ENCODE peak calls at places on chromosomes 7 and 10, in seven cellular contexts. One of them, this sample, is unnamed.

GRCh38 chr7:149284343-149284742 is 22.3 kb downstream of the ZNF783 start:
- DNase-seq in GOT3: no peak
- DNase-seq in activated naive CD8-positive, alpha-beta T cell treated with anti-CD3 and anti-CD28 coated beads, Interleukin-2, amount 50 U/mL, for 16 hours: no peak
- DNase-seq in left ventricle myocardium inferior: no peak
- DNase-seq in Right ventricle myocardium superior: no peak
- DNase-seq in NCI-H2171: no peak
- DNase-seq in psoas muscle: no peak
- DNase-seq in this sample: no peak

GRCh38 chr10:93771354-93771753 is 13.6 kb downstream of the LGI1 start:
- DNase-seq in GOT3: no peak
- DNase-seq in activated naive CD8-positive, alpha-beta T cell treated with anti-CD3 and anti-CD28 coated beads, Interleukin-2, amount 50 U/mL, for 16 hours: no peak
- DNase-seq in left ventricle myocardium inferior: no peak
- DNase-seq in Right ventricle myocardium superior: no peak
- DNase-seq in NCI-H2171: no peak
- DNase-seq in psoas muscle: no peak
- DNase-seq in this sample: no peak

GRCh38 chr7:4200546-4201094 is 481.5 kb upstream of the FOXK1 start:
- DNase-seq in GOT3: no peak
- DNase-seq in activated naive CD8-positive, alpha-beta T cell treated with anti-CD3 and anti-CD28 coated beads, Interleukin-2, amount 50 U/mL, for 16 hours: no peak
- DNase-seq in left ventricle myocardium inferior: no peak
- DNase-seq in Right ventricle myocardium superior: no peak
- DNase-seq in NCI-H2171: no peak
- DNase-seq in psoas muscle: peak
- DNase-seq in this sample: no peak

GRCh38 chr7:144454256-144455039 is 51.0 kb upstream of the NOBOX start:
- DNase-seq in GOT3: no peak
- DNase-seq in activated naive CD8-positive, alpha-beta T cell treated with anti-CD3 and anti-CD28 coated beads, Interleukin-2, amount 50 U/mL, for 16 hours: no peak
- DNase-seq in left ventricle myocardium inferior: no peak
- DNase-seq in Right ventricle myocardium superior: no peak
- DNase-seq in NCI-H2171: peak
- DNase-seq in psoas muscle: no peak
- DNase-seq in this sample: no peak

GRCh38 chr7:80680159-80680903 is 41.9 kb downstream of the CD36 start:
- DNase-seq in GOT3: no peak
- DNase-seq in activated naive CD8-positive, alpha-beta T cell treated with anti-CD3 and anti-CD28 coated beads, Interleukin-2, amount 50 U/mL, for 16 hours: no peak
- DNase-seq in left ventricle myocardium inferior: no peak
- DNase-seq in Right ventricle myocardium superior: no peak
- DNase-seq in NCI-H2171: no peak
- DNase-seq in psoas muscle: no peak
- DNase-seq in this sample: no peak

GRCh38 chr7:34451923-34452322 is 206.1 kb upstream of the NPSR1 start:
- DNase-seq in GOT3: no peak
- DNase-seq in activated naive CD8-positive, alpha-beta T cell treated with anti-CD3 and anti-CD28 coated beads, Interleukin-2, amount 50 U/mL, for 16 hours: no peak
- DNase-seq in left ventricle myocardium inferior: no peak
- DNase-seq in Right ventricle myocardium superior: no peak
- DNase-seq in NCI-H2171: no peak
- DNase-seq in psoas muscle: no peak
- DNase-seq in this sample: no peak

GRCh38 chr7:117217636-117218035 is 105.2 kb downstream of the WNT2 start:
- DNase-seq in GOT3: no peak
- DNase-seq in activated naive CD8-positive, alpha-beta T cell treated with anti-CD3 and anti-CD28 coated beads, Interleukin-2, amount 50 U/mL, for 16 hours: no peak
- DNase-seq in left ventricle myocardium inferior: no peak
- DNase-seq in Right ventricle myocardium superior: no peak
- DNase-seq in NCI-H2171: no peak
- DNase-seq in psoas muscle: no peak
- DNase-seq in this sample: no peak

GRCh38 chr10:68153473-68154210 is 44.4 kb downstream of the MYPN start:
- DNase-seq in GOT3: peak
- DNase-seq in activated naive CD8-positive, alpha-beta T cell treated with anti-CD3 and anti-CD28 coated beads, Interleukin-2, amount 50 U/mL, for 16 hours: no peak
- DNase-seq in left ventricle myocardium inferior: no peak
- DNase-seq in Right ventricle myocardium superior: no peak
- DNase-seq in NCI-H2171: peak
- DNase-seq in psoas muscle: no peak
- DNase-seq in this sample: peak

GRCh38 chr7:142024547-142024946 is 28.9 kb downstream of the MGAM start:
- DNase-seq in GOT3: no peak
- DNase-seq in activated naive CD8-positive, alpha-beta T cell treated with anti-CD3 and anti-CD28 coated beads, Interleukin-2, amount 50 U/mL, for 16 hours: no peak
- DNase-seq in left ventricle myocardium inferior: no peak
- DNase-seq in Right ventricle myocardium superior: no peak
- DNase-seq in NCI-H2171: no peak
- DNase-seq in psoas muscle: no peak
- DNase-seq in this sample: no peak

GRCh38 chr7:127239814-127240213 is 12.9 kb downstream of the GRM8 start:
- DNase-seq in GOT3: no peak
- DNase-seq in activated naive CD8-positive, alpha-beta T cell treated with anti-CD3 and anti-CD28 coated beads, Interleukin-2, amount 50 U/mL, for 16 hours: no peak
- DNase-seq in left ventricle myocardium inferior: no peak
- DNase-seq in Right ventricle myocardium superior: no peak
- DNase-seq in NCI-H2171: no peak
- DNase-seq in psoas muscle: no peak
- DNase-seq in this sample: no peak

GRCh38 chr7:75946207-75946855 is 31.4 kb downstream of the POR start:
- DNase-seq in GOT3: no peak
- DNase-seq in activated naive CD8-positive, alpha-beta T cell treated with anti-CD3 and anti-CD28 coated beads, Interleukin-2, amount 50 U/mL, for 16 hours: no peak
- DNase-seq in left ventricle myocardium inferior: no peak
- DNase-seq in Right ventricle myocardium superior: no peak
- DNase-seq in NCI-H2171: no peak
- DNase-seq in psoas muscle: no peak
- DNase-seq in this sample: no peak

GRCh38 chr10:29535012-29535777 is 99.6 kb downstream of the SVIL start:
- DNase-seq in GOT3: no peak
- DNase-seq in activated naive CD8-positive, alpha-beta T cell treated with anti-CD3 and anti-CD28 coated beads, Interleukin-2, amount 50 U/mL, for 16 hours: no peak
- DNase-seq in left ventricle myocardium inferior: peak
- DNase-seq in Right ventricle myocardium superior: peak
- DNase-seq in NCI-H2171: no peak
- DNase-seq in psoas muscle: no peak
- DNase-seq in this sample: peak

GRCh38 chr10:70232155-70232858 is 922 bp downstream of the PPA1 start:
- DNase-seq in GOT3: no peak
- DNase-seq in activated naive CD8-positive, alpha-beta T cell treated with anti-CD3 and anti-CD28 coated beads, Interleukin-2, amount 50 U/mL, for 16 hours: no peak
- DNase-seq in left ventricle myocardium inferior: peak
- DNase-seq in Right ventricle myocardium superior: peak
- DNase-seq in NCI-H2171: peak
- DNase-seq in psoas muscle: peak
- DNase-seq in this sample: no peak

GRCh38 chr7:92251181-92251580 is 5.4 kb downstream of the ANKIB1 start:
- DNase-seq in GOT3: no peak
- DNase-seq in activated naive CD8-positive, alpha-beta T cell treated with anti-CD3 and anti-CD28 coated beads, Interleukin-2, amount 50 U/mL, for 16 hours: no peak
- DNase-seq in left ventricle myocardium inferior: no peak
- DNase-seq in Right ventricle myocardium superior: no peak
- DNase-seq in NCI-H2171: no peak
- DNase-seq in psoas muscle: no peak
- DNase-seq in this sample: no peak

GRCh38 chr10:27724287-27724686 is 21.3 kb downstream of the MKX start:
- DNase-seq in GOT3: no peak
- DNase-seq in activated naive CD8-positive, alpha-beta T cell treated with anti-CD3 and anti-CD28 coated beads, Interleukin-2, amount 50 U/mL, for 16 hours: no peak
- DNase-seq in left ventricle myocardium inferior: no peak
- DNase-seq in Right ventricle myocardium superior: no peak
- DNase-seq in NCI-H2171: no peak
- DNase-seq in psoas muscle: no peak
- DNase-seq in this sample: no peak

GRCh38 chr10:59903871-59904270 is 2.5 kb downstream of the CCDC6 start:
- DNase-seq in GOT3: no peak
- DNase-seq in activated naive CD8-positive, alpha-beta T cell treated with anti-CD3 and anti-CD28 coated beads, Interleukin-2, amount 50 U/mL, for 16 hours: no peak
- DNase-seq in left ventricle myocardium inferior: no peak
- DNase-seq in Right ventricle myocardium superior: no peak
- DNase-seq in NCI-H2171: no peak
- DNase-seq in psoas muscle: no peak
- DNase-seq in this sample: no peak

GRCh38 chr10:118594392-118595063 is 920 bp downstream of the PRLHR start:
- DNase-seq in GOT3: no peak
- DNase-seq in activated naive CD8-positive, alpha-beta T cell treated with anti-CD3 and anti-CD28 coated beads, Interleukin-2, amount 50 U/mL, for 16 hours: no peak
- DNase-seq in left ventricle myocardium inferior: no peak
- DNase-seq in Right ventricle myocardium superior: no peak
- DNase-seq in NCI-H2171: no peak
- DNase-seq in psoas muscle: peak
- DNase-seq in this sample: peak

GRCh38 chr7:27193335-27194001 is 6.4 kb downstream of the HOXA13 start:
- DNase-seq in GOT3: no peak
- DNase-seq in activated naive CD8-positive, alpha-beta T cell treated with anti-CD3 and anti-CD28 coated beads, Interleukin-2, amount 50 U/mL, for 16 hours: no peak
- DNase-seq in left ventricle myocardium inferior: no peak
- DNase-seq in Right ventricle myocardium superior: no peak
- DNase-seq in NCI-H2171: no peak
- DNase-seq in psoas muscle: peak
- DNase-seq in this sample: peak

GRCh38 chr10:79560160-79560709 is at the start of gene SFTPA2:
- DNase-seq in GOT3: no peak
- DNase-seq in activated naive CD8-positive, alpha-beta T cell treated with anti-CD3 and anti-CD28 coated beads, Interleukin-2, amount 50 U/mL, for 16 hours: no peak
- DNase-seq in left ventricle myocardium inferior: no peak
- DNase-seq in Right ventricle myocardium superior: no peak
- DNase-seq in NCI-H2171: no peak
- DNase-seq in psoas muscle: no peak
- DNase-seq in this sample: no peak

GRCh38 chr10:6068006-6068405 is 5.8 kb upstream of the IL2RA start:
- DNase-seq in GOT3: no peak
- DNase-seq in activated naive CD8-positive, alpha-beta T cell treated with anti-CD3 and anti-CD28 coated beads, Interleukin-2, amount 50 U/mL, for 16 hours: no peak
- DNase-seq in left ventricle myocardium inferior: no peak
- DNase-seq in Right ventricle myocardium superior: no peak
- DNase-seq in NCI-H2171: no peak
- DNase-seq in psoas muscle: no peak
- DNase-seq in this sample: no peak

GRCh38 chr7:42628021-42628420 is 283.8 kb downstream of the C7orf25 start:
- DNase-seq in GOT3: no peak
- DNase-seq in activated naive CD8-positive, alpha-beta T cell treated with anti-CD3 and anti-CD28 coated beads, Interleukin-2, amount 50 U/mL, for 16 hours: no peak
- DNase-seq in left ventricle myocardium inferior: no peak
- DNase-seq in Right ventricle myocardium superior: no peak
- DNase-seq in NCI-H2171: no peak
- DNase-seq in psoas muscle: no peak
- DNase-seq in this sample: no peak